ENCODE peak calls at places on chromosomes 11 and 22, in four cellular contexts. Y, J, U and S are unnamed samples.

GRCh38 chr22:38830026-38830844 is 13.6 kb downstream of the NPTXR start:
- DNase-seq in Y (no peak), J (no peak), U (no peak), S (no peak)

GRCh38 chr22:46845281-46846153 is 83.1 kb downstream of the TBC1D22A start:
- DNase-seq in Y (no peak), J (no peak), U (no peak), S (no peak)

GRCh38 chr11:2092956-2093412 is 46.2 kb downstream of the IGF2 start:
- DNase-seq in Y (no peak), J (no peak), U (peak), S (no peak)

GRCh38 chr22:27310966-27311665 is 490.4 kb downstream of the MN1 start:
- DNase-seq in Y (no peak), J (no peak), U (no peak), S (peak)

GRCh38 chr22:19811211-19811621 is 43.5 kb downstream of the GNB1L start:
- DNase-seq in Y (no peak), J (no peak), U (no peak), S (no peak)

GRCh38 chr11:15613231-15613630 is 498.5 kb downstream of the INSC start:
- DNase-seq in Y (no peak), J (no peak), U (peak), S (no peak)

GRCh38 chr22:32528984-32529982 is 54.7 kb downstream of the FBXO7 start:
- DNase-seq in Y (peak), J (peak), U (peak), S (peak)

GRCh38 chr11:110897035-110897434 is 184.8 kb upstream of the ARHGAP20 start:
- DNase-seq in Y (no peak), J (no peak), U (no peak), S (no peak)

GRCh38 chr11:82577246-82577645 is 156.4 kb downstream of the FAM181B start:
- DNase-seq in Y (no peak), J (no peak), U (no peak), S (no peak)

GRCh38 chr11:94304559-94304958 is at the start of gene IZUMO1R:
- DNase-seq in Y (no peak), J (no peak), U (no peak), S (no peak)

GRCh38 chr11:115168229-115168671 is 336.0 kb downstream of the CADM1 start:
- DNase-seq in Y (no peak), J (no peak), U (peak), S (no peak)

GRCh38 chr11:69637956-69638871 is 2.7 kb upstream of the CCND1 start:
- DNase-seq in Y (peak), J (no peak), U (peak), S (peak)

GRCh38 chr11:134164490-134165370 is 59.0 kb downstream of the NCAPD3 start:
- DNase-seq in Y (no peak), J (peak), U (no peak), S (peak)

GRCh38 chr11:15446315-15446714 is 331.6 kb downstream of the INSC start:
- DNase-seq in Y (no peak), J (no peak), U (no peak), S (no peak)

GRCh38 chr11:43541993-43542392 is 138.5 kb upstream of the HSD17B12 start:
- DNase-seq in Y (no peak), J (peak), U (no peak), S (no peak)

GRCh38 chr11:46134540-46134939 is 13.3 kb upstream of the PHF21A start:
- DNase-seq in Y (no peak), J (no peak), U (no peak), S (no peak)

GRCh38 chr22:37896181-37896592 is 9.9 kb upstream of the MICALL1 start:
- DNase-seq in Y (no peak), J (peak), U (no peak), S (no peak)

GRCh38 chr11:122167100-122167499 is 51.1 kb upstream of the BLID start:
- DNase-seq in Y (peak), J (no peak), U (no peak), S (no peak)

GRCh38 chr11:86484164-86484794 is 109.6 kb downstream of the CCDC81 start:
- DNase-seq in Y (peak), J (peak), U (no peak), S (no peak)

GRCh38 chr11:119791701-119792151 is 62.7 kb upstream of the NECTIN1 start:
- DNase-seq in Y (no peak), J (no peak), U (no peak), S (no peak)
- TF ChIP-seq JUND in Y (no peak), J (no peak), U (no peak), S (no peak)

DNA sequence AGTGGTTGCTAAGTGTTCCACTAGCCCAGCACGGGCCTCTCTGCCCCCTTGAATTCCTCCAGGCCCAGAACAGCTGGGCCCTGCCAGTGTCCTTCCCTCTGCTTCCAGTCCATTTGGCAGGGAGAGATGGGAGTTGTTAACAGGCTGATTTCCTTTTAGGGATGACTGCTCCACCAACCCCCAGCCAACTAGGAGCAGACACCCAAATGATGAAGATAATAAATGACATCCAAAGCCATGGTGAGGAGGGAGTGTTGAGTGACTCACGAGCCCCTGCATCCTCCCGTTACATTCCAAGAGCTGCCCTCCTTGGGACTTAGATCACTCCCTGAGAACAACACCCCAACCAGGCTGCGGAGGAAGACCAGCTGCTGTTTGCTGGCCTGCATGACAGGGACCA is 20.6 kb downstream of the PARVA start:
- DNase-seq in Y (no peak), J (no peak), U (no peak), S (no peak)
- TF ChIP-seq JUND in Y (no peak), J (no peak), U (no peak), S (no peak)

DNA sequence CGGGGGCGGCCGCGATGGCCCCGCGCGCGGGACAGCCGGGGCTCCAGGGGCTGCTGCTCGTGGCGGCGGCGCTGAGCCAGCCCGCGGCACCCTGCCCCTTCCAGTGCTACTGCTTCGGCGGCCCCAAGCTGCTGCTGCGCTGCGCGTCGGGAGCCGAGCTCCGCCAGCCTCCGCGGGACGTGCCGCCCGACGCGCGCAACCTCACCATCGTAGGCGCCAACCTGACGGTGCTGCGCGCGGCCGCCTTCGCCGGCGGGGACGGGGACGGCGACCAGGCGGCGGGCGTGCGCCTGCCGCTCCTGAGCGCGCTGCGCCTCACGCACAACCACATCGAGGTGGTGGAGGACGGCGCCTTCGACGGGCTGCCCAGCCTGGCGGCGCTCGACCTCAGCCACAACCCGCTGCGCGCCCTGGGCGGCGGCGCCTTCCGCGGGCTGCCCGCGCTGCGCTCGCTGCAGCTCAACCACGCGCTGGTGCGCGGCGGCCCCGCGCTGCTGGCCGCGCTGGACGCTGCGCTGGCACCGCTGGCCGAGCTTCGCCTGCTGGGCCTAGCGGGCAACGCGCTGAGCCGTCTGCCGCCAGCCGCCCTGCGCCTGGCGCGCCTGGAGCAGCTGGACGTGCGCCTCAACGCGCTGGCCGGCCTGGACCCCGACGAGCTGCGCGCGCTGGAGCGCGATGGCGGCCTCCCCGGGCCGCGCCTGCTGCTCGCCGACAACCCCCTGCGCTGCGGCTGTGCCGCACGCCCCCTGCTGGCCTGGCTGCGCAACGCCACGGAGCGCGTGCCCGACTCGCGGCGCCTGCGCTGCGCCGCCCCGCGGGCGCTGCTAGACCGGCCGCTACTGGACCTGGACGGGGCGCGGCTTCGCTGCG is 697 bp downstream of the TPBGL start:
- DNase-seq in Y (peak), J (peak), U (peak), S (peak)
- TF ChIP-seq JUND in Y (no peak), J (no peak), U (no peak), S (no peak)

GRCh38 chr22:42371112-42371900 is 60.9 kb downstream of the NFAM1 start:
- DNase-seq in Y (no peak), J (no peak), U (no peak), S (no peak)
- TF ChIP-seq JUND in Y (no peak), J (no peak), U (no peak), S (no peak)

DNA sequence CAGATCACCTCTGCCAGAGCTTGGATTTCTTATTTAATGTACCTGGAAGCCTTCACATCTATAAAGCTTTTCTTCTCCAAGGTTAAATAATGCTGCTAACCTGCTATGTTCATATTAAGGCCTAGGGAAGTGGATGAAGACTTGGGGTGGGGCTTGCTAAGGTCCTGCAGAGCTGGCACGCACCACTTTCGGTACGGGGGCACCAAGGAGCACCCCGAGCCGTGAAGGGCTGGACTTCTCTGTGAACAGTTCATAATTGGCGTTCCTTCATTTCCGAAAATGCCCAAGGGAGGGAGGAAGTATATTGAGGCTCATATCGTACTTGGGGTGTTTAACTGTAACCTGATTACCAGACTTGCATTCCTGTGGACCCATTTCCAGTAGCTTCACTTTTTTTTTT is 59.6 kb downstream of the ST14 start:
- DNase-seq in Y (no peak), J (no peak), U (no peak), S (no peak)
- TF ChIP-seq JUND in Y (no peak), J (no peak), U (no peak), S (no peak)